ENCODE peak calls at places on chromosomes 7 and 10, in nine cellular contexts. One of them, this sample, is unnamed.
A peak's percentile ranks its signal among the peaks of the same experiment; 100 is the strongest.

GRCh38 chr10:101653536-101653935 is 41.4 kb downstream of the FBXW4 start:
- DNase-seq in tibial nerve: no peak
- DNase-seq in cardiac muscle cell: no peak
- DNase-seq in fibroblast of lung: no peak
- DNase-seq in PC-9: no peak
- DNase-seq in brain microvascular endothelial cell: no peak
- DNase-seq in mammary epithelial cell: no peak
- DNase-seq in colonic mucosa: no peak
- DNase-seq in transverse colon: no peak
- DNase-seq in this sample: no peak

GRCh38 chr7:98251251-98251843 is 685 bp downstream of the TECPR1 start:
- DNase-seq in tibial nerve: no peak
- DNase-seq in cardiac muscle cell: peak; percentile 40
- DNase-seq in fibroblast of lung: peak; percentile 23
- DNase-seq in PC-9: peak; percentile 83
- DNase-seq in brain microvascular endothelial cell: peak; percentile 31
- DNase-seq in mammary epithelial cell: no peak
- DNase-seq in colonic mucosa: peak; percentile 84
- DNase-seq in transverse colon: peak; percentile 79
- DNase-seq in this sample: no peak

GRCh38 chr7:50622821-50623220 is 57.6 kb upstream of the DDC start:
- DNase-seq in tibial nerve: no peak
- DNase-seq in cardiac muscle cell: no peak
- DNase-seq in fibroblast of lung: no peak
- DNase-seq in PC-9: no peak
- DNase-seq in brain microvascular endothelial cell: no peak
- DNase-seq in mammary epithelial cell: no peak
- DNase-seq in colonic mucosa: no peak
- DNase-seq in transverse colon: no peak
- DNase-seq in this sample: no peak

GRCh38 chr10:124906551-124907001 is 35.3 kb upstream of the ZRANB1 start:
- DNase-seq in tibial nerve: no peak
- DNase-seq in cardiac muscle cell: no peak
- DNase-seq in fibroblast of lung: peak; percentile 93
- DNase-seq in PC-9: no peak
- DNase-seq in brain microvascular endothelial cell: peak; percentile 47
- DNase-seq in mammary epithelial cell: peak; percentile 79
- DNase-seq in colonic mucosa: no peak
- DNase-seq in transverse colon: no peak
- DNase-seq in this sample: no peak

GRCh38 chr7:116477646-116478045 is 21.9 kb upstream of the CAV2 start:
- DNase-seq in tibial nerve: no peak
- DNase-seq in cardiac muscle cell: no peak
- DNase-seq in fibroblast of lung: no peak
- DNase-seq in PC-9: no peak
- DNase-seq in brain microvascular endothelial cell: no peak
- DNase-seq in mammary epithelial cell: no peak
- DNase-seq in colonic mucosa: no peak
- DNase-seq in transverse colon: no peak
- DNase-seq in this sample: no peak

GRCh38 chr10:125161570-125162139 is 1.3 kb upstream of the CTBP2 start:
- DNase-seq in tibial nerve: no peak
- DNase-seq in cardiac muscle cell: peak; percentile 55
- DNase-seq in fibroblast of lung: peak; percentile 77
- DNase-seq in PC-9: no peak
- DNase-seq in brain microvascular endothelial cell: no peak
- DNase-seq in mammary epithelial cell: no peak
- DNase-seq in colonic mucosa: no peak
- DNase-seq in transverse colon: no peak
- DNase-seq in this sample: peak; percentile 58

GRCh38 chr7:47992446-47992845 is 13.0 kb upstream of the HUS1 start:
- DNase-seq in tibial nerve: no peak
- DNase-seq in cardiac muscle cell: no peak
- DNase-seq in fibroblast of lung: no peak
- DNase-seq in PC-9: no peak
- DNase-seq in brain microvascular endothelial cell: no peak
- DNase-seq in mammary epithelial cell: no peak
- DNase-seq in colonic mucosa: no peak
- DNase-seq in transverse colon: no peak
- DNase-seq in this sample: no peak

GRCh38 chr7:54788664-54789063 is 29.7 kb upstream of the SEC61G start:
- DNase-seq in tibial nerve: no peak
- DNase-seq in cardiac muscle cell: peak; percentile 65
- DNase-seq in fibroblast of lung: peak; percentile 91
- DNase-seq in PC-9: peak; percentile 99
- DNase-seq in brain microvascular endothelial cell: peak; percentile 87
- DNase-seq in mammary epithelial cell: peak; percentile 87
- DNase-seq in colonic mucosa: peak; percentile 30
- DNase-seq in transverse colon: peak; percentile 20
- DNase-seq in this sample: peak; percentile 62

GRCh38 chr10:79313911-79314439 is 33.3 kb upstream of the PPIF start:
- DNase-seq in tibial nerve: no peak
- DNase-seq in cardiac muscle cell: no peak
- DNase-seq in fibroblast of lung: no peak
- DNase-seq in PC-9: no peak
- DNase-seq in brain microvascular endothelial cell: no peak
- DNase-seq in mammary epithelial cell: no peak
- DNase-seq in colonic mucosa: no peak
- DNase-seq in transverse colon: no peak
- DNase-seq in this sample: no peak

GRCh38 chr10:79310911-79311573 is 36.2 kb upstream of the PPIF start:
- DNase-seq in tibial nerve: peak; percentile 41
- DNase-seq in cardiac muscle cell: no peak
- DNase-seq in fibroblast of lung: no peak
- DNase-seq in PC-9: no peak
- DNase-seq in brain microvascular endothelial cell: no peak
- DNase-seq in mammary epithelial cell: no peak
- DNase-seq in colonic mucosa: peak; percentile 81
- DNase-seq in transverse colon: no peak
- DNase-seq in this sample: no peak

GRCh38 chr10:79313320-79313719 is 33.9 kb upstream of the PPIF start:
- DNase-seq in tibial nerve: no peak
- DNase-seq in cardiac muscle cell: no peak
- DNase-seq in fibroblast of lung: no peak
- DNase-seq in PC-9: no peak
- DNase-seq in brain microvascular endothelial cell: no peak
- DNase-seq in mammary epithelial cell: no peak
- DNase-seq in colonic mucosa: no peak
- DNase-seq in transverse colon: no peak
- DNase-seq in this sample: no peak

GRCh38 chr10:79311581-79312407 is 35.5 kb upstream of the PPIF start:
- DNase-seq in tibial nerve: no peak
- DNase-seq in cardiac muscle cell: no peak
- DNase-seq in fibroblast of lung: no peak
- DNase-seq in PC-9: no peak
- DNase-seq in brain microvascular endothelial cell: no peak
- DNase-seq in mammary epithelial cell: no peak
- DNase-seq in colonic mucosa: no peak
- DNase-seq in transverse colon: no peak
- DNase-seq in this sample: no peak

DNA sequence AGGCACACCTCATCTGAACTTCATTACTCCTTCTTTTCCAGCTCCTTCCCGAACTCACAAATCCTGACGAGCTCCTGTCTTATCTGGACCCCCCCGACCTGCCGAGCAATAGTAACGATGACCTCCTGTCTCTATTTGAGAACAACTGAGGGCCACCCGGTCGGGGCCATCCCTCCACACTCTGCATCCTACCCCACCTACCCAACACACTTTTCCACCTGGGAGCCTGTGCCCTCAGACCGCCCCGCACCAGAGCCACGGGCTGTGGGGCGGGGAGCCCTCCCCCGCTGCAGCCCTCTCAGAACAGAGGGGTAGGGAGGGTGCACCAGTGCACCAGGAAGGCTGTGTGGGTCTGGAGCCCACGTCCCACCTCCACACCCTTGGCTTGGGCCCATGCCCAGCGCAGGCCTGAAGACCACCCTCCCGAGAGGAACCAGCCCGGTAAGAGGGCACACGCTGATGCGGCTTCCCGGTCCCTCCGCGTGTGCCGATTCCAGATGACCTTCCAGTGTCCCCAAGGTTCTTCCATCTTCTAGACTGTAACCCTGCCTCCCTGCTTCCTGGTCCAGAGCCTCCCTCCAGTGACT is 34.6 kb upstream of the PPIF start:
- DNase-seq in tibial nerve: no peak
- DNase-seq in cardiac muscle cell: no peak
- DNase-seq in fibroblast of lung: no peak
- DNase-seq in PC-9: no peak
- DNase-seq in brain microvascular endothelial cell: no peak
- DNase-seq in mammary epithelial cell: no peak
- DNase-seq in colonic mucosa: no peak
- DNase-seq in transverse colon: no peak
- DNase-seq in this sample: no peak
- H3K36me3 ChIP-seq in tibial nerve: peaks cover 79% of the 10 kb centered on the region
- H3K36me3 ChIP-seq in cardiac muscle cell: peaks cover 34% of the 10 kb centered on the region
- H3K36me3 ChIP-seq in fibroblast of lung: peaks cover 32% of the 10 kb centered on the region
- H3K36me3 ChIP-seq in PC-9: peaks cover 10% of the 10 kb centered on the region
- H3K36me3 ChIP-seq in brain microvascular endothelial cell: peaks cover 41% of the 10 kb centered on the region
- H3K36me3 ChIP-seq in mammary epithelial cell: peaks cover 2% of the 10 kb centered on the region
- H3K36me3 ChIP-seq in colonic mucosa: no peaks in the 10 kb centered on the region
- H3K36me3 ChIP-seq in transverse colon: no peaks in the 10 kb centered on the region
- H3K36me3 ChIP-seq in this sample: peaks cover 65% of the 10 kb centered on the region

DNA sequence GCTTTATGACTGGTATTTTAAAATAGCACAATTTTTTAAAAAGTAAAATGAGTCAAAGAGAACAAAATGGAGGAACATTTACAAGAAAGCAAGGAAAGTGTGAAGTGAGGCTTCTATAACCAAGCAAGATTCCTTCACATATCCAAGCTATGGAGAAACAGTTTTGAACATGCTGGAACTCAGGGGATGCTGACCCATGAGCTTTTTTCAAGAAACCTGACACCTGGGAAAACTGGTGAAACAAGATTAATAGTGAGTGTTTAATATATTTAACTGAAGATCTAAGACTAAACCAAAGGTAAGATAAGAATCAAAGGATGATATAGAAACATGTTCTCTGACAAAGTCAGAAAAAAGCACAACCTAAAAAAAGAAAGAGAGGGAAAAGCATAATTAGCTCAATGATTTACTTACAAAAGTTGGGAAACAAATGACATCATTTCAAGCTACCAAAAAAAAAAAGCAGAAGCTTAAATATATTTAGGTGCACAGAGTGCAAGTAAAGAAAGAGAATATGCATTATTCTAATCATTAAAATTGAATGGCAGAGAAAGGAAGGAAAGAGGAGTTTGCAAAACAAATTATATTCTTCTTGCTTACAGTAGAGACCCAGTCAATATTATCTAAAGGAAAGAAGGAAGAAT is 24.9 kb downstream of the C7orf25 start:
- DNase-seq in tibial nerve: no peak
- DNase-seq in cardiac muscle cell: no peak
- DNase-seq in fibroblast of lung: no peak
- DNase-seq in PC-9: peak; percentile 67
- DNase-seq in brain microvascular endothelial cell: no peak
- DNase-seq in mammary epithelial cell: peak; percentile 35
- DNase-seq in colonic mucosa: no peak
- DNase-seq in transverse colon: no peak
- DNase-seq in this sample: no peak
- H3K27ac ChIP-seq in tibial nerve: no peak overlapping the region
- H3K27ac ChIP-seq in cardiac muscle cell: peak overlapping the region; percentile 70
- H3K27ac ChIP-seq in fibroblast of lung: no peak overlapping the region
- H3K27ac ChIP-seq in PC-9: peak overlapping the region; percentile 81
- H3K27ac ChIP-seq in brain microvascular endothelial cell: no peak overlapping the region
- H3K27ac ChIP-seq in mammary epithelial cell: no peak overlapping the region
- H3K27ac ChIP-seq in colonic mucosa: no peak overlapping the region
- H3K27ac ChIP-seq in transverse colon: no peak overlapping the region
- H3K27ac ChIP-seq in this sample: no peak overlapping the region

GRCh38 chr7:131183611-131184119 is 144.0 kb upstream of the MKLN1 start:
- DNase-seq in tibial nerve: no peak
- DNase-seq in cardiac muscle cell: no peak
- DNase-seq in fibroblast of lung: no peak
- DNase-seq in PC-9: no peak
- DNase-seq in brain microvascular endothelial cell: no peak
- DNase-seq in mammary epithelial cell: peak; percentile 78
- DNase-seq in colonic mucosa: no peak
- DNase-seq in transverse colon: peak; percentile 19
- DNase-seq in this sample: no peak

GRCh38 chr7:131183076-131183471 is 144.6 kb upstream of the MKLN1 start:
- DNase-seq in tibial nerve: no peak
- DNase-seq in cardiac muscle cell: no peak
- DNase-seq in fibroblast of lung: no peak
- DNase-seq in PC-9: no peak
- DNase-seq in brain microvascular endothelial cell: no peak
- DNase-seq in mammary epithelial cell: no peak
- DNase-seq in colonic mucosa: no peak
- DNase-seq in transverse colon: no peak
- DNase-seq in this sample: no peak

GRCh38 chr7:131186816-131187215 is 140.9 kb upstream of the MKLN1 start:
- DNase-seq in tibial nerve: no peak
- DNase-seq in cardiac muscle cell: no peak
- DNase-seq in fibroblast of lung: no peak
- DNase-seq in PC-9: no peak
- DNase-seq in brain microvascular endothelial cell: no peak
- DNase-seq in mammary epithelial cell: no peak
- DNase-seq in colonic mucosa: no peak
- DNase-seq in transverse colon: no peak
- DNase-seq in this sample: no peak

GRCh38 chr7:131182446-131183075 is 145.1 kb upstream of the MKLN1 start:
- DNase-seq in tibial nerve: no peak
- DNase-seq in cardiac muscle cell: no peak
- DNase-seq in fibroblast of lung: no peak
- DNase-seq in PC-9: no peak
- DNase-seq in brain microvascular endothelial cell: no peak
- DNase-seq in mammary epithelial cell: no peak
- DNase-seq in colonic mucosa: no peak
- DNase-seq in transverse colon: no peak
- DNase-seq in this sample: no peak
- H3K27me3 ChIP-seq in tibial nerve: no peaks in the 10 kb centered on the region
- H3K27me3 ChIP-seq in cardiac muscle cell: no peaks in the 10 kb centered on the region
- H3K27me3 ChIP-seq in fibroblast of lung: no peaks in the 10 kb centered on the region
- H3K27me3 ChIP-seq in PC-9: no peaks in the 10 kb centered on the region
- H3K27me3 ChIP-seq in brain microvascular endothelial cell: no peaks in the 10 kb centered on the region
- H3K27me3 ChIP-seq in mammary epithelial cell: no peaks in the 10 kb centered on the region
- H3K27me3 ChIP-seq in colonic mucosa: no peaks in the 10 kb centered on the region
- H3K27me3 ChIP-seq in transverse colon: no peaks in the 10 kb centered on the region
- H3K27me3 ChIP-seq in this sample: no peaks in the 10 kb centered on the region

GRCh38 chr7:64685091-64685490 is 19.2 kb downstream of the ZNF107 start:
- DNase-seq in tibial nerve: no peak
- DNase-seq in cardiac muscle cell: no peak
- DNase-seq in fibroblast of lung: no peak
- DNase-seq in PC-9: no peak
- DNase-seq in brain microvascular endothelial cell: no peak
- DNase-seq in mammary epithelial cell: no peak
- DNase-seq in colonic mucosa: no peak
- DNase-seq in transverse colon: no peak
- DNase-seq in this sample: no peak

GRCh38 chr7:64686493-64687184 is 20.7 kb downstream of the ZNF107 start:
- DNase-seq in tibial nerve: no peak
- DNase-seq in cardiac muscle cell: no peak
- DNase-seq in fibroblast of lung: no peak
- DNase-seq in PC-9: peak; percentile 68
- DNase-seq in brain microvascular endothelial cell: no peak
- DNase-seq in mammary epithelial cell: peak; percentile 90
- DNase-seq in colonic mucosa: no peak
- DNase-seq in transverse colon: peak; percentile 16
- DNase-seq in this sample: no peak

GRCh38 chr7:64687249-64687648 is 21.3 kb downstream of the ZNF107 start:
- DNase-seq in tibial nerve: no peak
- DNase-seq in cardiac muscle cell: no peak
- DNase-seq in fibroblast of lung: no peak
- DNase-seq in PC-9: no peak
- DNase-seq in brain microvascular endothelial cell: no peak
- DNase-seq in mammary epithelial cell: no peak
- DNase-seq in colonic mucosa: no peak
- DNase-seq in transverse colon: no peak
- DNase-seq in this sample: no peak

GRCh38 chr7:64685741-64686140 is 19.8 kb downstream of the ZNF107 start:
- DNase-seq in tibial nerve: no peak
- DNase-seq in cardiac muscle cell: no peak
- DNase-seq in fibroblast of lung: no peak
- DNase-seq in PC-9: peak; percentile 38
- DNase-seq in brain microvascular endothelial cell: no peak
- DNase-seq in mammary epithelial cell: peak; percentile 44
- DNase-seq in colonic mucosa: no peak
- DNase-seq in transverse colon: no peak
- DNase-seq in this sample: no peak
- H3K36me3 ChIP-seq in tibial nerve: peaks cover 87% of the 10 kb centered on the region
- H3K36me3 ChIP-seq in cardiac muscle cell: no peaks in the 10 kb centered on the region
- H3K36me3 ChIP-seq in fibroblast of lung: peaks cover 2% of the 10 kb centered on the region
- H3K36me3 ChIP-seq in PC-9: peaks cover 33% of the 10 kb centered on the region
- H3K36me3 ChIP-seq in brain microvascular endothelial cell: peaks cover 37% of the 10 kb centered on the region
- H3K36me3 ChIP-seq in mammary epithelial cell: peaks cover 4% of the 10 kb centered on the region
- H3K36me3 ChIP-seq in colonic mucosa: no peaks in the 10 kb centered on the region
- H3K36me3 ChIP-seq in transverse colon: no peaks in the 10 kb centered on the region
- H3K36me3 ChIP-seq in this sample: peaks cover 16% of the 10 kb centered on the region